ENCODE peak calls at places on chromosome 16, in six cellular contexts. C is gastrocnemius medialis; N is effector memory CD4-positive, alpha-beta T cell; Z is breast epithelium; Q is BE2C; G is heart left ventricle. A is an unnamed sample.

GRCh38 chr16:83402160-83402794 is 405.5 kb upstream of the HSBP1 start:
- DNase-seq in C (no peak), N (no peak), Z (no peak), Q (no peak), G (no peak), A (no peak)

GRCh38 chr16:66228791-66229190 is 137.7 kb upstream of the CDH5 start:
- DNase-seq in C (no peak), N (no peak), Z (no peak), Q (no peak), G (no peak), A (no peak)

GRCh38 chr16:67563708-67564468 is 1.6 kb downstream of the CTCF start:
- DNase-seq in C (peak; percentile 87), N (no peak), Z (no peak), Q (no peak), G (no peak), A (no peak)

GRCh38 chr16:81630632-81631026 is 148.5 kb upstream of the PLCG2 start:
- DNase-seq in C (no peak), N (no peak), Z (no peak), Q (no peak), G (no peak), A (no peak)

GRCh38 chr16:82899731-82900454 is 273.1 kb downstream of the CDH13 start:
- DNase-seq in C (no peak), N (no peak), Z (no peak), Q (no peak), G (no peak), A (no peak)

GRCh38 chr16:7313170-7313569 is 19.5 kb upstream of the RBFOX1 start:
- DNase-seq in C (no peak), N (no peak), Z (no peak), Q (no peak), G (no peak), A (no peak)

GRCh38 chr16:28925386-28926228 is 569 bp upstream of the RABEP2 start:
- DNase-seq in C (peak; percentile 32), N (peak; percentile 67), Z (peak; percentile 70), Q (peak; percentile 71), G (peak; percentile 86), A (peak; percentile 61)

GRCh38 chr16:16110111-16110490 is 113.2 kb downstream of the ABCC6 start:
- DNase-seq in C (no peak), N (no peak), Z (no peak), Q (no peak), G (no peak), A (no peak)

GRCh38 chr16:70428178-70428998 is 10.5 kb downstream of the ST3GAL2 start:
- DNase-seq in C (peak; percentile 98), N (no peak), Z (peak; percentile 91), Q (peak; percentile 93), G (peak; percentile 95), A (peak; percentile 28)

GRCh38 chr16:48609453-48610023 is 442 bp downstream of the N4BP1 start:
- DNase-seq in C (peak; percentile 35), N (peak; percentile 29), Z (no peak), Q (peak; percentile 77), G (peak; percentile 70), A (no peak)

GRCh38 chr16:67396159-67396774 is 3.0 kb upstream of the TPPP3 start:
- DNase-seq in C (peak; percentile 52), N (no peak), Z (peak; percentile 83), Q (peak; percentile 93), G (peak; percentile 90), A (no peak)

GRCh38 chr16:48499822-48500440 is 110.0 kb downstream of the N4BP1 start:
- DNase-seq in C (no peak), N (no peak), Z (no peak), Q (no peak), G (peak; percentile 46), A (no peak)

GRCh38 chr16:52470601-52471000 is 76.3 kb downstream of the TOX3 start:
- DNase-seq in C (no peak), N (no peak), Z (no peak), Q (no peak), G (no peak), A (no peak)

GRCh38 chr16:67284699-67285646 is 5.6 kb downstream of the PLEKHG4 start:
- DNase-seq in C (peak; percentile 27), N (no peak), Z (peak; percentile 61), Q (peak; percentile 81), G (no peak), A (no peak)

GRCh38 chr16:27406729-27407128 is 4.8 kb downstream of the IL21R start:
- DNase-seq in C (no peak), N (no peak), Z (no peak), Q (no peak), G (no peak), A (no peak)
- H3K4me3 ChIP-seq in C (no peak overlapping the region), N (no peak overlapping the region), Z (no peak overlapping the region), Q (no peak overlapping the region), G (no peak overlapping the region), A (no peak overlapping the region)

DNA sequence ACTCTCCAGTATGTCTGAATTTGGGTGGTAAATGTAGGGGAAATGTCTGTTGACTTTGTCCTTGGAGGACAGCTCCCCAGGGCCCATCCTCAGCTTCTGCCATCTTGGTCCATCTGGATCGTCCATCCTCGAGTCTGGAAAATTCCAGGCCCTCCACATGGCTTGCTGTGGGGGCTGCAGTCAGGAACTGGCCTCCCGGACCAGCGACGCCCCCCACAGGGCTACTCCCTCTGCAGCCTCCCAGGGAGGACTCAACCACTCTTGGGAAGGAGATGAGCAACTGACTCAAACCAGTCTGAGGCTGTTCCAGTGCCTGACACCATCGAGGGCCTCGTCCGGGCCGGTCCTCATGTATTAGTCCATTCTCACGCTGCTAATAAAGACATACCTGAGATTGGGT is 5.5 kb upstream of the ZG16B start:
- DNase-seq in C (no peak), N (no peak), Z (no peak), Q (no peak), G (no peak), A (no peak)
- H3K27me3 ChIP-seq in C (peaks cover 4% of the 10 kb centered on the region), N (no peaks in the 10 kb centered on the region), Z (peaks cover 4% of the 10 kb centered on the region), Q (no peaks in the 10 kb centered on the region), G (no peaks in the 10 kb centered on the region), A (no peaks in the 10 kb centered on the region)

DNA sequence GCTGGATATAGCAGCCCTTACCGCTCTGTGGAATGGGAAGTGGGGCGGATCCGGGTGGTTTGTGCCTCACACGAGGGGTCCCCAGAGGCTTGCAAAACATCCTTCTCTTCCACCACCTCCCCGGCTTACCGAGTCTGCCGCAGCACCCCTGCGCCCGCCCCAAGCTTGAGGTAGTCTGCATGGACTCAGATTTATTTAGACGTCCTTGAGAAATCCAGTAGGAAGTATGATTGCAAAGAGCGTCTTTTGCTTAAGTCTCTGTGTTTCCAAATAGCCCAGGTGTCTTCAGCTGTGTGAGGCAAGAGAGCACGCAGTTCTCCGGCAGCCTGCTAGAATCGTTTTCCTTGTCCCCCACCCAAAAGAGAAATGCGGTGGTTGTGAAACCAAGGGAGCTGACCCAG is 2.4 kb downstream of the KIAA0513 start:
- DNase-seq in C (no peak), N (no peak), Z (no peak), Q (no peak), G (no peak), A (no peak)
- H3K4me1 ChIP-seq in C (peaks cover 22% of the 10 kb centered on the region), N (peaks cover 20% of the 10 kb centered on the region), Z (peaks cover 7% of the 10 kb centered on the region), Q (peaks cover 7% of the 10 kb centered on the region), G (peaks cover 15% of the 10 kb centered on the region), A (peaks cover 34% of the 10 kb centered on the region)

DNA sequence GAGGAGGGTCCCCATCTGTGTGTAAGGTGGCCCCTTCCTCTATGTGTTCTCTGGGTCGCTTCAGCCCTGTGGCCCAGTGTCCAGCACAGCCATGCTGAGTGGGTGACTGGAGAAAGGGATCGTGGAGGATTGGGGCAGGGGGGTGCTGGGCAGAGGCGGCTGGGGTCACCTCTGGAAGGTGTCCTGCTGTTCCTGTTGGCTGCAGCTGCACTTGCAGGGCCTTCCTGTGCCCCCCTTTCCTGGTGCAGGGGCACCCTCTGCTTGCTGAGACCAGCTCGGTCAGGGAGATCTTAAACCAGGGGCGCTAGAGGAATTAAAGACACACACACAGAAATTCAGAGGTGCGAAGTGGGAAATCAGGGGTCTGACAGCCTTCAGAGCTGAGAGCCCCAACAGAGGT is 11.1 kb downstream of the IL32 start:
- DNase-seq in C (no peak), N (no peak), Z (no peak), Q (no peak), G (no peak), A (no peak)
- H3K4me3 ChIP-seq in C (no peak overlapping the region), N (peak overlapping the region; percentile 10), Z (no peak overlapping the region), Q (no peak overlapping the region), G (no peak overlapping the region), A (no peak overlapping the region)

DNA sequence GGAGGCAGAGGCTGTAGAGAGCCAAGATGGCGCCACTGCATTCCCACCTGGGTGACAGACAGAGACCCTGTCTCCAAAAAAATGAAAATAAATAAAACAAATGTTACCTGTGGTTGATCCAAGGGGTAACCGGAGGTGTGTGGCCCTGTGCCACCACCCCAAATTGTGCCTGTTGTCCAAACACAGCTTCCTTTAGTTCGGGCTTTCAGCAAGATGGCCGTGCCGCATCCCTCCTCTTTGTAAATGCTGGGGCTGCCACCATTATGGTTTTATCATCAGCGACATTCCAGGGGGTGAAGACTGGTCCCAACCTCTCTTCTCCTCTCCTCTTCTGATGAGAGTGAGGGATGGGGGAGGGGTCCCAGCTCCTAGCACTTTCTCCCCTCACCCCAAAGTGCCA is at the start of gene C16orf92:
- DNase-seq in C (no peak), N (no peak), Z (no peak), Q (no peak), G (no peak), A (no peak)
- H3K27me3 ChIP-seq in C (no peaks in the 10 kb centered on the region), N (peaks cover 3% of the 10 kb centered on the region), Z (peaks cover 29% of the 10 kb centered on the region), Q (no peaks in the 10 kb centered on the region), G (no peaks in the 10 kb centered on the region), A (no peaks in the 10 kb centered on the region)

GRCh38 chr16:75252049-75252864 is 833 bp upstream of the BCAR1 start:
- DNase-seq in C (no peak), N (no peak), Z (no peak), Q (peak; percentile 4), G (no peak), A (no peak)

GRCh38 chr16:75252946-75253911 is 1.8 kb upstream of the BCAR1 start:
- DNase-seq in C (no peak), N (no peak), Z (no peak), Q (no peak), G (peak; percentile 27), A (no peak)

GRCh38 chr16:75250809-75251279 is 580 bp downstream of the BCAR1 start:
- DNase-seq in C (no peak), N (no peak), Z (no peak), Q (peak; percentile 57), G (no peak), A (no peak)

GRCh38 chr16:75250089-75250808 is 1.2 kb downstream of the BCAR1 start:
- DNase-seq in C (peak; percentile 83), N (no peak), Z (no peak), Q (no peak), G (no peak), A (no peak)

DNA sequence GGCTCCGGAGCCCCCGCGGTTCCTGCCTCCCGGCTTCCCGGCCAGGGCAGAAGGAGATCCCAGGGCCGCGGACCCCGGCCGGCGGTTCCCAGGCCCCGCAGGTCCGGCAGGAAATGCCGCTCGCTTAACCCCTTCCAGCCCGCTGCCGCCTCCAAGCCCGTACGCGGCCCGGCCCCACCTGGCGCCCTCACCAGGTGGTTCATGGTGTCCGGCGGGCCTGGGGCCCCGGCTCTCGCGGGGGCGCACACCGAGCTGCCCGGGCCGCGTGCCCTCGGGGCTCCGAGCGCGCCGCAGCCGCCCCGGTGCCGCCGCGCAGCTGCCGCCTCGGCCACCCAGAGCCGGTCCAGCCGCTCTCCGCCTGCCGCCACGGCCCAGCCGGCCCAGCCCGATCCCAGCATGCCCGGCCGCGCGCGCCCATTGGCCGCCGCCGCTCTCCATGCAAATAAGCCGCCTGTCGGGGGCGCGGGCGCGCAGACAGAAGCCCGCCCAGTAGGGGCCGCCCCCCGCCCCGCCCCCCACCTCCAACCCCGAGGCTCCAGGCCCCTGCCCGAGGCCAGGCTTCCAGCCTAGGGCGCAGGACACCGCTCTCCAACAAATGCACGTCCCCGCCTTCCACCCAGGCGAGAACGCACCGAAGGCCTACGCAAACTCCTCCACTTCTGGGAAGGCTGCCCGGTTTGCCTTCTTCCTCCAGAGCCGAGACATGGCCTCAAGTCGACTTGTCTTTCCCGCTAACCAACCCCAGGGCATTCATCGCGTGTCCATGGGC is at the start of gene BCAR1:
- DNase-seq in C (peak; percentile 81), N (no peak), Z (peak; percentile 79), Q (peak; percentile 96), G (peak; percentile 92), A (no peak)
- H3K4me1 ChIP-seq in C (peaks cover 90% of the 10 kb centered on the region), N (peaks cover 10% of the 10 kb centered on the region), Z (peaks cover 48% of the 10 kb centered on the region), Q (peaks cover 13% of the 10 kb centered on the region), G (peaks cover 89% of the 10 kb centered on the region), A (peaks cover 83% of the 10 kb centered on the region)

A was measured in esophagus squamous epithelium.